ENCODE peak calls at places on chromosomes 12 and 14, in ten cellular contexts. S, P, Z, O, B, K, G, Y, F and N are unnamed samples.

GRCh38 chr14:102917469-102918211 is 4.8 kb upstream of the AMN start:
- DNase-seq in S (peak; percentile 29), P (peak; percentile 29), Z (peak; percentile 59), O (peak; percentile 63), B (peak; percentile 16), K (peak; percentile 39), G (peak; percentile 46), Y (no peak), F (peak; percentile 46), N (peak; percentile 22)

GRCh38 chr12:131907379-131908081 is 13.1 kb downstream of the ULK1 start:
- DNase-seq in S (no peak), P (no peak), Z (no peak), O (no peak), B (no peak), K (no peak), G (no peak), Y (no peak), F (no peak), N (no peak)

GRCh38 chr14:41899416-41899815 is 292.7 kb downstream of the LRFN5 start:
- DNase-seq in S (no peak), P (no peak), Z (no peak), O (peak; percentile 6), B (no peak), K (no peak), G (no peak), Y (no peak), F (no peak), N (no peak)

GRCh38 chr14:21056520-21057163 is 980 bp upstream of the RNASE8 start:
- DNase-seq in S (no peak), P (no peak), Z (no peak), O (peak; percentile 73), B (no peak), K (no peak), G (no peak), Y (no peak), F (no peak), N (no peak)

GRCh38 chr14:68638056-68638816 is 154.6 kb downstream of the ZFP36L1 start:
- DNase-seq in S (no peak), P (no peak), Z (no peak), O (no peak), B (no peak), K (no peak), G (no peak), Y (no peak), F (no peak), N (no peak)

GRCh38 chr14:91177073-91177796 is 63.4 kb downstream of the DGLUCY start:
- DNase-seq in S (peak; percentile 64), P (peak; percentile 59), Z (peak; percentile 83), O (peak; percentile 81), B (peak; percentile 47), K (peak; percentile 54), G (peak; percentile 35), Y (peak; percentile 48), F (peak; percentile 67), N (peak; percentile 9)

GRCh38 chr12:13044002-13044858 is at the start of gene FAM234B:
- DNase-seq in S (peak; percentile 62), P (peak; percentile 75), Z (peak; percentile 87), O (peak; percentile 88), B (peak; percentile 35), K (peak; percentile 58), G (peak; percentile 54), Y (peak; percentile 81), F (peak; percentile 78), N (peak; percentile 2)

GRCh38 chr12:100348657-100349454 is 8.0 kb upstream of the SLC17A8 start:
- DNase-seq in S (no peak), P (peak; percentile 71), Z (peak; percentile 37), O (peak; percentile 48), B (no peak), K (no peak), G (no peak), Y (no peak), F (peak; percentile 30), N (no peak)

GRCh38 chr12:54352022-54352531 is 12.2 kb downstream of the GPR84 start:
- DNase-seq in S (no peak), P (no peak), Z (no peak), O (peak; percentile 86), B (no peak), K (no peak), G (no peak), Y (peak; percentile 42), F (no peak), N (no peak)

GRCh38 chr12:64824500-64825142 is at the start of gene TBC1D30:
- DNase-seq in S (peak; percentile 4), P (no peak), Z (no peak), O (peak; percentile 60), B (no peak), K (no peak), G (no peak), Y (no peak), F (no peak), N (no peak)